ENCODE peak calls at places on chromosomes 2 and 18, in eight cellular contexts. Y, M, A, Z, F, L, E and R are unnamed samples.

GRCh38 chr2:45567974-45568789 is 42.9 kb downstream of the SRBD1 start:
- DNase-seq in A (no peak), L (no peak), Z (no peak), E (peak), F (no peak), Y (no peak), M (no peak), R (no peak)

GRCh38 chr2:163779970-163780597 is 44.3 kb upstream of the FIGN start:
- DNase-seq in F (peak), Z (no peak), A (no peak), M (no peak), L (no peak), Y (no peak), E (no peak), R (peak)

GRCh38 chr2:185385157-185385556 is 353.4 kb upstream of the FSIP2 start:
- DNase-seq in F (no peak), E (no peak), M (no peak), Z (no peak), A (no peak), L (no peak), Y (no peak), R (peak)

GRCh38 chr2:64970495-64970894 is 18.7 kb upstream of the SLC1A4 start:
- DNase-seq in L (no peak), F (no peak), A (no peak), Z (no peak), Y (no peak), E (no peak), M (no peak), R (peak)

GRCh38 chr18:36349552-36349951 is 52.0 kb downstream of the FHOD3 start:
- DNase-seq in A (no peak), Z (no peak), F (no peak), E (no peak), Y (no peak), L (no peak), M (no peak), R (no peak)

GRCh38 chr2:39392672-39393071 is 44.4 kb downstream of the MAP4K3 start:
- DNase-seq in Z (no peak), L (no peak), Y (no peak), M (no peak), A (no peak), F (no peak), E (no peak), R (no peak)

GRCh38 chr18:48785091-48785614 is 165.6 kb downstream of the SMAD7 start:
- DNase-seq in A (no peak), Z (no peak), M (no peak), E (peak), F (no peak), Y (no peak), L (no peak), R (no peak)

GRCh38 chr18:56316727-56317126 is 321.7 kb downstream of the TXNL1 start:
- DNase-seq in M (no peak), L (no peak), Z (no peak), Y (no peak), A (no peak), F (no peak), E (no peak), R (no peak)

GRCh38 chr2:160934263-160934662 is 226.0 kb upstream of the TANK start:
- DNase-seq in Z (no peak), E (no peak), L (no peak), Y (no peak), M (no peak), F (no peak), A (no peak), R (no peak)

GRCh38 chr2:241558532-241559488 is at the start of gene BOK:
- DNase-seq in M (no peak), F (peak), Z (peak), E (no peak), Y (peak), L (peak), A (no peak), R (peak)

GRCh38 chr2:175628243-175628642 is 373.8 kb downstream of the LNPK start:
- DNase-seq in A (no peak), Z (no peak), M (no peak), Y (no peak), L (no peak), F (no peak), E (no peak), R (no peak)

GRCh38 chr2:31275976-31276375 is 42.0 kb downstream of the EHD3 start:
- DNase-seq in L (no peak), Z (no peak), F (no peak), Y (no peak), A (no peak), E (no peak), M (no peak), R (no peak)

GRCh38 chr2:234533631-234534030 is 36.8 kb upstream of the ARL4C start:
- DNase-seq in F (no peak), Y (no peak), Z (no peak), M (no peak), A (no peak), E (no peak), L (no peak), R (peak)

GRCh38 chr2:21004181-21004572 is 39.7 kb downstream of the APOB start:
- DNase-seq in M (no peak), Y (no peak), A (no peak), L (no peak), E (no peak), Z (no peak), F (no peak), R (no peak)

GRCh38 chr2:231720971-231721640 is 12.8 kb downstream of the PTMA start:
- DNase-seq in E (no peak), A (no peak), M (no peak), Y (no peak), L (no peak), Z (no peak), F (no peak), R (no peak)

GRCh38 chr2:37454851-37455762 is 110.7 kb downstream of the QPCT start:
- DNase-seq in F (no peak), Y (no peak), M (no peak), Z (no peak), A (no peak), L (no peak), E (no peak), R (no peak)

GRCh38 chr2:220682616-220683015 is 889.5 kb downstream of the EPHA4 start:
- DNase-seq in M (no peak), F (no peak), E (no peak), Y (no peak), A (no peak), L (no peak), Z (no peak), R (peak)

GRCh38 chr2:54439582-54439981 is 16.5 kb upstream of the SPTBN1 start:
- DNase-seq in F (no peak), M (no peak), Y (no peak), A (no peak), Z (no peak), L (no peak), E (no peak), R (no peak)

GRCh38 chr2:219289537-219290361 is 10.6 kb downstream of the DNAJB2 start:
- DNase-seq in A (no peak), E (no peak), Y (no peak), L (peak), M (no peak), Z (peak), F (no peak), R (no peak)

GRCh38 chr2:43890855-43891254 is 52.1 kb downstream of the ABCG8 start:
- DNase-seq in A (no peak), E (no peak), M (no peak), F (no peak), L (no peak), Z (no peak), Y (no peak), R (no peak)